ENCODE peak calls at places on chromosomes 12 and 14, in ten cellular contexts. W is mesenteric fat pad; I is Calu3; O is non-pigmented ciliary epithelial cell; Y is activated gamma-delta T cell treated with anti-CD3 and anti-CD28 coated beads, Interleukin-2, amount 50 U/mL, for 16 hours; R is stimulated activated CD4-positive, alpha-beta T cell treated with anti-CD3 and anti-CD28 coated beads, Interleukin-12 subunit alpha, Interleukin-12 subunit beta, amount 100 ng/mL, for 4 hours; F is HuH-7; Q is fibroblast of the aortic adventitia; B is dorsolateral prefrontal cortex; A is HFF-Myc. T is an unnamed sample.

GRCh38 chr12:20474443-20474842 is 106.1 kb downstream of the PDE3A start:
- DNase-seq in W (no peak), I (no peak), O (no peak), Y (no peak), R (no peak), F (no peak), Q (peak; percentile 71), B (no peak), A (no peak), T (no peak)

GRCh38 chr12:8501720-8502119 is 11.6 kb upstream of the CLEC4D start:
- DNase-seq in W (no peak), I (no peak), O (no peak), Y (no peak), R (no peak), F (no peak), Q (no peak), B (no peak), A (no peak), T (no peak)

GRCh38 chr12:128259556-128260070 is 7.4 kb upstream of the TMEM132C start:
- DNase-seq in W (no peak), I (no peak), O (no peak), Y (no peak), R (no peak), F (peak; percentile 5), Q (no peak), B (peak; percentile 71), A (no peak), T (no peak)

GRCh38 chr12:100020370-100020769 is 35.6 kb upstream of the ANKS1B start:
- DNase-seq in W (no peak), I (no peak), O (no peak), Y (no peak), R (no peak), F (no peak), Q (no peak), B (no peak), A (no peak), T (no peak)

GRCh38 chr12:116161588-116161987 is 115.9 kb downstream of the MED13L start:
- DNase-seq in W (no peak), I (no peak), O (no peak), Y (no peak), R (no peak), F (no peak), Q (peak; percentile 63), B (no peak), A (no peak), T (no peak)

GRCh38 chr14:32594766-32595165 is 265.7 kb downstream of the AKAP6 start:
- DNase-seq in W (no peak), I (no peak), O (no peak), Y (no peak), R (no peak), F (no peak), Q (peak; percentile 85), B (no peak), A (peak; percentile 63), T (peak; percentile 25)

GRCh38 chr14:44170099-44170498 is 337.0 kb downstream of the FSCB start:
- DNase-seq in W (no peak), I (no peak), O (no peak), Y (no peak), R (no peak), F (no peak), Q (no peak), B (no peak), A (no peak), T (peak; percentile 4)

GRCh38 chr12:57224973-57225679 is 4.4 kb upstream of the SHMT2 start:
- DNase-seq in W (no peak), I (peak; percentile 63), O (no peak), Y (no peak), R (peak; percentile 55), F (no peak), Q (no peak), B (no peak), A (no peak), T (no peak)

GRCh38 chr14:97458302-97459137 is 661.3 kb downstream of the VRK1 start:
- DNase-seq in W (no peak), I (no peak), O (no peak), Y (peak; percentile 64), R (peak; percentile 70), F (no peak), Q (no peak), B (peak; percentile 37), A (no peak), T (no peak)

GRCh38 chr12:105928436-105928835 is 210.3 kb downstream of the NUAK1 start:
- DNase-seq in W (no peak), I (peak; percentile 62), O (no peak), Y (no peak), R (no peak), F (no peak), Q (no peak), B (no peak), A (no peak), T (no peak)

GRCh38 chr12:64525461-64526160 is 73.7 kb downstream of the TBK1 start:
- DNase-seq in W (no peak), I (no peak), O (no peak), Y (no peak), R (no peak), F (no peak), Q (no peak), B (peak; percentile 65), A (no peak), T (no peak)